ENCODE peak calls at places on chromosomes 13 and 19, in seven cellular contexts. D, X, L, Q, F, M and P are unnamed samples.

GRCh38 chr19:39138221-39139211 is 12.9 kb downstream of the PAK4 start:
- DNase-seq in Q (no peak), L (no peak), F (no peak), X (no peak), M (no peak), D (no peak), P (no peak)

GRCh38 chr19:17867087-17867486 is 4.7 kb upstream of the SLC5A5 start:
- DNase-seq in L (no peak), X (no peak), D (no peak), M (no peak), F (no peak), Q (no peak), P (no peak)

GRCh38 chr19:55443045-55443823 is at the start of gene SHISA7:
- DNase-seq in X (no peak), F (no peak), M (no peak), D (no peak), Q (no peak), L (no peak), P (peak)

GRCh38 chr13:31431722-31432137 is 232.0 kb downstream of the B3GLCT start:
- DNase-seq in F (peak), X (peak), D (peak), M (no peak), Q (peak), L (peak), P (peak)

GRCh38 chr19:46697142-46697960 is 19.6 kb downstream of the PRKD2 start:
- DNase-seq in L (peak), D (peak), X (peak), M (no peak), F (no peak), Q (peak), P (no peak)

GRCh38 chr13:36965767-36966166 is 33.4 kb downstream of the ALG5 start:
- DNase-seq in D (no peak), M (no peak), F (no peak), L (peak), X (no peak), Q (peak), P (no peak)

GRCh38 chr19:47049307-47049700 is 880 bp upstream of the TMEM160 start:
- DNase-seq in M (no peak), X (no peak), D (no peak), F (no peak), L (peak), Q (no peak), P (no peak)

GRCh38 chr19:15652559-15653278 is 12.0 kb downstream of the CYP4F3 start:
- DNase-seq in F (no peak), M (no peak), D (no peak), L (no peak), X (no peak), Q (no peak), P (no peak)

GRCh38 chr19:1707240-1707639 is 46.1 kb upstream of the ONECUT3 start:
- DNase-seq in Q (no peak), X (no peak), D (no peak), M (no peak), L (no peak), F (no peak), P (no peak)

GRCh38 chr19:18074192-18074591 is 12.5 kb downstream of the IL12RB1 start:
- DNase-seq in D (no peak), L (no peak), Q (no peak), M (no peak), F (no peak), X (no peak), P (peak)

GRCh38 chr13:68124437-68125086 is 894.4 kb upstream of the PCDH9 start:
- DNase-seq in D (no peak), Q (no peak), M (no peak), L (no peak), X (no peak), F (no peak), P (no peak)